ENCODE peak calls at places on chromosomes 6 and 20, in ten cellular contexts. S, D, N, Y, J, P, B, Q, U and F are unnamed samples.

GRCh38 chr6:143027058-143027457 is 33.6 kb upstream of the AIG1 start:
- DNase-seq in B (peak; percentile 35), N (no peak), Q (peak; percentile 17), P (no peak), S (no peak), Y (no peak), J (peak; percentile 15), D (peak; percentile 1), U (peak; percentile 28), F (peak; percentile 35)

GRCh38 chr6:11218827-11219826 is 13.3 kb downstream of the NEDD9 start:
- DNase-seq in P (no peak), D (peak; percentile 26), U (no peak), N (no peak), Q (no peak), S (no peak), J (peak; percentile 71), Y (no peak), B (no peak), F (no peak)

GRCh38 chr20:43409041-43409913 is 48.4 kb upstream of the SRSF6 start:
- DNase-seq in P (peak; percentile 3), S (no peak), N (peak; percentile 39), Y (peak; percentile 38), D (no peak), U (peak; percentile 56), J (peak; percentile 40), B (peak; percentile 53), Q (no peak), F (peak; percentile 67)

GRCh38 chr6:75267461-75267860 is 17.1 kb downstream of the TMEM30A start:
- DNase-seq in U (no peak), Q (no peak), J (no peak), B (no peak), S (no peak), D (no peak), Y (no peak), P (no peak), N (no peak), F (no peak)

GRCh38 chr20:43988867-43989266 is 74.2 kb downstream of the TOX2 start:
- DNase-seq in D (no peak), J (no peak), S (no peak), Q (no peak), N (no peak), U (peak; percentile 40), B (no peak), P (no peak), Y (no peak), F (no peak)

GRCh38 chr6:156028310-156029131 is 572.9 kb upstream of the NOX3 start:
- DNase-seq in Y (no peak), S (no peak), P (no peak), D (no peak), U (peak; percentile 49), Q (no peak), N (peak; percentile 66), J (peak; percentile 9), B (no peak), F (peak; percentile 58)

GRCh38 chr6:19906161-19906560 is 69.0 kb downstream of the ID4 start:
- DNase-seq in U (no peak), B (no peak), P (no peak), Y (no peak), S (no peak), J (no peak), D (no peak), Q (no peak), N (no peak), F (no peak)

GRCh38 chr6:16711551-16712249 is 49.6 kb downstream of the ATXN1 start:
- DNase-seq in N (no peak), P (no peak), Q (no peak), J (peak; percentile 69), D (peak; percentile 69), U (peak; percentile 45), S (no peak), B (peak; percentile 87), Y (no peak), F (no peak)

GRCh38 chr6:144931172-144932035 is 646.3 kb downstream of the UTRN start:
- DNase-seq in J (peak; percentile 39), P (no peak), B (peak; percentile 59), Y (peak; percentile 11), U (peak; percentile 60), N (peak; percentile 12), D (peak; percentile 26), Q (no peak), S (no peak), F (peak; percentile 66)

GRCh38 chr6:100568255-100568654 is 103.5 kb upstream of the SIM1 start:
- DNase-seq in S (no peak), N (no peak), Q (no peak), D (no peak), P (no peak), U (no peak), Y (no peak), B (no peak), J (no peak), F (no peak)

GRCh38 chr20:14444106-14444505 is 106.7 kb upstream of the FLRT3 start:
- DNase-seq in P (no peak), D (no peak), N (no peak), B (peak; percentile 60), U (no peak), J (no peak), S (no peak), Y (no peak), Q (no peak), F (no peak)

GRCh38 chr6:34044945-34045595 is 100.8 kb downstream of the GRM4 start:
- DNase-seq in B (no peak), U (no peak), P (no peak), S (no peak), Q (no peak), J (no peak), N (no peak), Y (no peak), D (no peak), F (no peak)

GRCh38 chr6:140319209-140319608 is 944.8 kb upstream of the CITED2 start:
- DNase-seq in Q (no peak), B (no peak), D (peak; percentile 25), Y (no peak), U (peak; percentile 29), N (no peak), P (peak; percentile 26), S (no peak), J (no peak), F (peak; percentile 17)

GRCh38 chr6:35624341-35625070 is 64.2 kb downstream of the FKBP5 start:
- DNase-seq in Q (no peak), Y (no peak), B (no peak), N (peak; percentile 7), J (no peak), S (no peak), U (peak; percentile 23), D (no peak), P (no peak), F (peak; percentile 47)

GRCh38 chr6:26331809-26332226 is 33.2 kb upstream of the BTN3A2 start:
- DNase-seq in P (no peak), Y (no peak), J (no peak), S (no peak), B (peak; percentile 23), U (peak; percentile 13), D (no peak), N (no peak), Q (no peak), F (no peak)

GRCh38 chr6:21185849-21186478 is 407.6 kb upstream of the SOX4 start:
- DNase-seq in Q (no peak), J (no peak), D (no peak), Y (no peak), B (no peak), N (no peak), P (no peak), S (no peak), U (no peak), F (peak; percentile 89)

GRCh38 chr6:80438728-80439127 is 332.3 kb downstream of the BCKDHB start:
- DNase-seq in D (peak; percentile 12), P (peak; percentile 26), N (no peak), U (peak; percentile 95), B (peak; percentile 68), Q (no peak), S (no peak), Y (no peak), J (peak; percentile 46), F (peak; percentile 51)

GRCh38 chr6:166007349-166008263 is 160.0 kb downstream of the TBXT start:
- DNase-seq in Q (no peak), U (peak; percentile 64), D (peak; percentile 71), B (no peak), J (peak; percentile 32), N (peak; percentile 55), S (no peak), P (peak; percentile 47), Y (no peak), F (peak; percentile 38)

GRCh38 chr20:2610326-2610725 is 42.1 kb upstream of the NOP56 start:
- DNase-seq in Y (no peak), B (no peak), Q (no peak), J (no peak), S (no peak), D (no peak), U (no peak), N (no peak), P (no peak), F (no peak)

GRCh38 chr6:25050356-25050755 is 114.6 kb upstream of the RIPOR2 start:
- DNase-seq in B (peak; percentile 69), Q (no peak), U (peak; percentile 85), Y (peak; percentile 35), N (no peak), J (no peak), P (no peak), D (no peak), S (no peak), F (peak; percentile 89)

GRCh38 chr6:81241717-81242116 is 510.8 kb downstream of the TENT5A start:
- DNase-seq in Y (no peak), Q (no peak), U (peak; percentile 35), S (no peak), N (peak; percentile 23), B (peak; percentile 45), J (no peak), P (no peak), D (peak; percentile 5), F (peak; percentile 73)

GRCh38 chr6:1418471-1419191 is 29.3 kb downstream of the FOXF2 start:
- DNase-seq in N (no peak), D (no peak), B (no peak), Q (no peak), J (no peak), Y (no peak), U (no peak), S (no peak), P (no peak), F (no peak)

GRCh38 chr6:100691972-100692371 is 189.2 kb downstream of the ASCC3 start:
- DNase-seq in D (no peak), N (no peak), B (no peak), S (no peak), U (no peak), P (no peak), Y (no peak), Q (no peak), J (no peak), F (no peak)

GRCh38 chr20:62003567-62004405 is 61.9 kb downstream of the TAF4 start:
- DNase-seq in B (no peak), U (no peak), N (no peak), J (no peak), Y (no peak), S (no peak), P (no peak), D (no peak), Q (no peak), F (no peak)